ENCODE peak calls at places on chromosomes 13 and 19, in four cellular contexts. E, N, I and S are unnamed samples.

GRCh38 chr13:35722438-35723060 is 246.1 kb upstream of the MAB21L1 start:
- DNase-seq in E (peak), I (no peak), N (no peak), S (no peak)

GRCh38 chr13:25046274-25046984 is 49.5 kb upstream of the PABPC3 start:
- DNase-seq in N (no peak), E (no peak), I (peak), S (no peak)

GRCh38 chr13:95050800-95051620 is 250.2 kb downstream of the ABCC4 start:
- DNase-seq in I (no peak), E (no peak), N (no peak), S (no peak)

GRCh38 chr19:41705393-41706174 is 2.8 kb upstream of the CEACAM5 start:
- DNase-seq in N (peak), E (peak), I (no peak), S (no peak)

GRCh38 chr19:2173388-2173787 is 9.7 kb downstream of the DOT1L start:
- DNase-seq in I (no peak), N (no peak), E (no peak), S (no peak)

GRCh38 chr19:41808663-41809566 is 12.5 kb downstream of the CEACAM3 start:
- DNase-seq in N (no peak), I (peak), E (peak), S (no peak)

GRCh38 chr19:49499030-49499670 is 2.9 kb downstream of the RPS11 start:
- DNase-seq in I (no peak), E (no peak), N (no peak), S (no peak)

GRCh38 chr13:70107498-70108271 is at the start of gene ATXN8OS:
- DNase-seq in N (no peak), I (peak), E (no peak), S (no peak)

GRCh38 chr19:14114439-14114838 is 3.1 kb downstream of the PRKACA start:
- DNase-seq in N (no peak), E (no peak), I (no peak), S (no peak)

GRCh38 chr19:38730470-38730730 is 13.9 kb downstream of the CAPN12 start:
- DNase-seq in N (no peak), E (no peak), I (no peak), S (no peak)

GRCh38 chr19:6772028-6772865 is at the start of gene VAV1:
- DNase-seq in E (peak), I (peak), N (no peak), S (no peak)

GRCh38 chr13:30618186-30618937 is 642 bp downstream of the USPL1 start:
- DNase-seq in E (peak), N (no peak), I (peak), S (no peak)

GRCh38 chr13:95569966-95570365 is 17.4 kb downstream of the CLDN10 start:
- DNase-seq in E (no peak), I (no peak), N (no peak), S (no peak)

GRCh38 chr19:14432817-14433453 is at the start of gene PKN1:
- DNase-seq in E (no peak), I (peak), N (peak), S (no peak)

GRCh38 chr19:46408611-46409039 is 4.7 kb downstream of the CCDC8 start:
- DNase-seq in I (peak), N (peak), E (no peak), S (no peak)

GRCh38 chr13:112683581-112683980 is 6.3 kb upstream of the ATP11A start:
- DNase-seq in E (no peak), N (no peak), I (no peak), S (no peak)